ENCODE peak calls at places on chromosomes 5 and 9, in four cellular contexts. A is mammary epithelial cell, B is fibroblast of lung, D is OCI-LY7. W is an unnamed sample.

GRCh38 chr5:59645380-59645779 is 248.1 kb downstream of the PDE4D start:
- DNase-seq in A (no peak), B (no peak), D (no peak), W (no peak)

GRCh38 chr5:157484768-157485167 is 24.8 kb downstream of the NIPAL4 start:
- DNase-seq in A (no peak), B (no peak), D (peak), W (no peak)

GRCh38 chr5:103778915-103779314 is 216.3 kb upstream of the NUDT12 start:
- DNase-seq in A (no peak), B (no peak), D (no peak), W (no peak)

GRCh38 chr5:153530357-153531143 is 40.1 kb downstream of the GRIA1 start:
- DNase-seq in A (no peak), B (no peak), D (no peak), W (no peak)

GRCh38 chr9:114364528-114365041 is 23.2 kb downstream of the AKNA start:
- DNase-seq in A (peak), B (peak), D (peak), W (no peak)

GRCh38 chr9:127498298-127498697 is 47.0 kb downstream of the LRSAM1 start:
- DNase-seq in A (no peak), B (no peak), D (no peak), W (no peak)

GRCh38 chr9:114777841-114778240 is 28.0 kb downstream of the TNFSF15 start:
- DNase-seq in A (no peak), B (peak), D (no peak), W (no peak)

GRCh38 chr5:124453221-124454032 is 293.0 kb downstream of the ZNF608 start:
- DNase-seq in A (peak), B (peak), D (peak), W (no peak)

GRCh38 chr5:93926831-93927600 is 185.6 kb upstream of the POU5F2 start:
- DNase-seq in A (no peak), B (peak), D (no peak), W (no peak)

GRCh38 chr9:18061856-18062255 is 412.1 kb upstream of the ADAMTSL1 start:
- DNase-seq in A (no peak), B (no peak), D (no peak), W (no peak)

GRCh38 chr5:119578937-119579336 is 50.4 kb upstream of the FAM170A start:
- DNase-seq in A (peak), B (peak), D (peak), W (no peak)

GRCh38 chr5:74595143-74595915 is 45.2 kb downstream of the ENC1 start:
- DNase-seq in A (no peak), B (peak), D (no peak), W (no peak)

GRCh38 chr5:132086277-132086794 is 12.7 kb downstream of the CSF2 start:
- DNase-seq in A (peak), B (peak), D (no peak), W (no peak)

GRCh38 chr9:90137824-90138223 is 504.8 kb downstream of the DIRAS2 start:
- DNase-seq in A (no peak), B (no peak), D (no peak), W (no peak)

GRCh38 chr5:178632305-178632704 is 5.5 kb upstream of the CLK4 start:
- DNase-seq in A (no peak), B (no peak), D (no peak), W (no peak)

GRCh38 chr5:178625679-178626483 is 969 bp downstream of the CLK4 start:
- DNase-seq in A (no peak), B (peak), D (peak), W (no peak)

GRCh38 chr5:178626484-178627258 is at the start of gene CLK4:
- DNase-seq in A (peak), B (peak), D (peak), W (peak)

GRCh38 chr5:178627259-178627598 is 379 bp upstream of the CLK4 start:
- DNase-seq in A (no peak), B (no peak), D (no peak), W (no peak)

DNA sequence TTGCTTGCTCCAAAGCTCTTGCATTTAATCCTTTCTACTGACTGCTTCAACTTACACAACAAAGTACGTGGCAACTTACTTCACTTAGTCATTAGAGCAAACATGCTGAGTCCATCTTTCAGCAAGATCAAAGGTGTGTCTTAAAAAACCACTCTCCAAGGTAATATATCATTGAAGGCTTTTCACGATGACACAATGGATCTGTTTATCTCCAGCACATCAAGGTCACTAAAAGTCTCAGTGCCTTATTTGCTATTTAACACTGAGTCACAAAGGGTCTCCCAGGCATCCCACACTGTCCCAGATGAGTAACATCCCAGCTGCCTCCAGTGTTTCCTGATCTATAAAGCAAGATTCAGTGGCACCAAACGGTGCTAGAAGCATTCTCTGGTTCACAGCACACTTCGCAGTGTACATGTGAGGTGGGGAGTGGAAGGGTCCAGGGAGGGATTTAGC is 3.7 kb upstream of the CLK4 start:
- DNase-seq in A (peak), B (peak), D (no peak), W (no peak)
- H3K4me3 ChIP-seq in A (no peak), B (no peak), D (no peak), W (no peak)

GRCh38 chr5:10734832-10735231 is 26.2 kb downstream of the DAP start:
- DNase-seq in A (no peak), B (no peak), D (no peak), W (no peak)

GRCh38 chr5:10736354-10736753 is 24.7 kb downstream of the DAP start:
- DNase-seq in A (no peak), B (no peak), D (no peak), W (no peak)

GRCh38 chr5:10734050-10734709 is 26.9 kb downstream of the DAP start:
- DNase-seq in A (no peak), B (no peak), D (no peak), W (no peak)

GRCh38 chr5:10736808-10737207 is 24.2 kb downstream of the DAP start:
- DNase-seq in A (no peak), B (no peak), D (no peak), W (no peak)

GRCh38 chr5:10735569-10736255 is 25.3 kb downstream of the DAP start:
- DNase-seq in A (no peak), B (no peak), D (peak), W (no peak)
- H3K4me2 ChIP-seq in A (no peak), B (no peak), D (peak), W (no peak)

GRCh38 chr9:101427957-101428655 is 7.5 kb downstream of the ALDOB start:
- DNase-seq in A (no peak), B (no peak), D (peak), W (no peak)

GRCh38 chr9:101429736-101430135 is 5.8 kb downstream of the ALDOB start:
- DNase-seq in A (no peak), B (no peak), D (no peak), W (no peak)

GRCh38 chr9:101427337-101427736 is 8.2 kb downstream of the ALDOB start:
- DNase-seq in A (no peak), B (no peak), D (no peak), W (no peak)

GRCh38 chr9:101432171-101432570 is 3.4 kb downstream of the ALDOB start:
- DNase-seq in A (no peak), B (no peak), D (no peak), W (no peak)

DNA sequence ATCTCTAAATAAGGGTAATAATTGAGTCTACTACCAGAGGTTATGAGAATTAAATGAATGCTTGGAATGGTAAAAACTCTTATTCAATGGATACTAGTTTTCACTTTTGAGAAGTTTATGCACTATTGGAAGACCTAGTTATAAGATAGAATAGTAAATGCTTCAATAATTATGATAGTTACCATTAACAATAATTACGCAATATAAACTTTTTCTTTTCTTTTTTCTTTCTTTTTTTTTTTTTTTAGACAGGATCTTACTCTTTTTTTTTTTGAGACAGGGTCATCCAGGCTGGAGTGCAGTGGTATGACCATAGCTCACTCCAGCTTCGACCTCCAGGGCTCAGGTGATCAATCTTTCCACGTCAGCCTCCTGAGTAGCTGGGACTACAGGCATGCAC is 6.7 kb downstream of the ALDOB start:
- DNase-seq in A (no peak), B (no peak), D (no peak), W (no peak)
- H3K4me3 ChIP-seq in A (no peak), B (no peak), D (no peak), W (no peak)

DNA sequence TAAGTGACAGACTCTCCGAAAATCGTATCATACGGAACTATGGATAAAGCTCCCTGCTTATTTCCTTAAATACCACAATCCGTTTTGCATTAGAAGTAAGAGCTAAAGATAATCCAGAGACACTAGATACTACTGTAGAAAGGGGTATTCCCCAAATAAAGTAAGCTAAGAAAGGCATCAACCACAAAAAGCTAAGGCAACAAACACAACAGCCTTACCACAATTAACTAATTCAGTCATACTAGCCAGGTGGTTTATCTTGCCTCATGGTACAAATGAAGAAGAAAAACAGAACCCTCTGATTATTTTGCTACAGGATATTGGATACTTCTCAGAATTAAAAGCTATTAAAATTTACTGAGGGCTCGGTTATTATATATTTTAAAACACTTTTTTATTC is 14.1 kb downstream of the ERP44 start:
- DNase-seq in A (no peak), B (no peak), D (peak), W (no peak)
- H3K4me2 ChIP-seq in A (no peak), B (no peak), D (peak), W (no peak)

GRCh38 chr9:86280580-86280979 is 1.8 kb downstream of the ISCA1 start:
- DNase-seq in A (no peak), B (no peak), D (no peak), W (no peak)
- H3K4me3 ChIP-seq in A (no peak), B (peak), D (peak), W (no peak)

GRCh38 chr5:1791176-1791575 is 8.5 kb downstream of the MRPL36 start:
- DNase-seq in A (no peak), B (no peak), D (no peak), W (no peak)
- H3K4me2 ChIP-seq in A (no peak), B (no peak), D (no peak), W (no peak)

GRCh38 chr5:90562331-90562730 is 3.7 kb downstream of the ADGRV1 start:
- DNase-seq in A (no peak), B (no peak), D (no peak), W (peak)

GRCh38 chr5:90565491-90565890 is 6.9 kb downstream of the ADGRV1 start:
- DNase-seq in A (no peak), B (no peak), D (no peak), W (no peak)

GRCh38 chr5:90561766-90562165 is 3.2 kb downstream of the ADGRV1 start:
- DNase-seq in A (no peak), B (no peak), D (no peak), W (no peak)

GRCh38 chr5:90560771-90561170 is 2.2 kb downstream of the ADGRV1 start:
- DNase-seq in A (no peak), B (no peak), D (no peak), W (no peak)

DNA sequence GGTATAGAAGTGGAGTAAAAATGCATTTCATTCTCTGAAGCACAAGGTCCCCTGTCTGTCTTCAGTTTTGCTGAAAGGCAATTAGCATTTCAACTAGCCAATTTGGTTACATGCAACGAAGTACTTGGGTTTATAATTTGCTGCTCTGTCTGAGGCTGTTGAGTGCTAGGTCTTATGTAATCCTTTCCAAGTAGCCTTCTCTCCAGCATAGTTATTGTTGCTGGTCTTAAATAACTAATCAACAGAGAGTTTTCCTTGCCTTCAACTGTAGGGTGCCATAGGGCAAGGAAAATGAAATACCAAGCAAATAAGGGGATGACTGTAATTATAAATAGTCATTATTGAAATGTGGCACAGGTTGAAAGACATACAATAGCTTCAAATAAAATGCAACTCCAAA is 4.6 kb downstream of the ADGRV1 start:
- DNase-seq in A (no peak), B (no peak), D (no peak), W (no peak)
- H3K4me3 ChIP-seq in A (no peak), B (no peak), D (no peak), W (no peak)

W was measured in neuronal stem cell.